ENCODE peak calls at places on chromosomes 12 and 14, in six cellular contexts. S, T, Z, V, B and E are unnamed samples.

GRCh38 chr14:104393199-104393897 is 186.2 kb upstream of the C14orf180 start:
- DNase-seq in S (no peak), T (no peak), Z (no peak), V (peak), B (no peak), E (no peak)

GRCh38 chr14:98186140-98186539 is 1085.9 kb downstream of the BCL11B start:
- DNase-seq in S (no peak), T (no peak), Z (no peak), V (no peak), B (no peak), E (no peak)

GRCh38 chr12:121799175-121799841 is 4.5 kb upstream of the SETD1B start:
- DNase-seq in S (no peak), T (no peak), Z (peak), V (peak), B (peak), E (peak)

GRCh38 chr14:103123128-103123633 is at the start of gene TNFAIP2:
- DNase-seq in S (no peak), T (no peak), Z (peak), V (no peak), B (no peak), E (no peak)

GRCh38 chr14:101563654-101564443 is 2.6 kb downstream of the DIO3 start:
- DNase-seq in S (no peak), T (no peak), Z (no peak), V (no peak), B (no peak), E (no peak)

GRCh38 chr12:60172266-60172665 is 576.4 kb downstream of the SLC16A7 start:
- DNase-seq in S (no peak), T (no peak), Z (no peak), V (no peak), B (no peak), E (no peak)

GRCh38 chr14:22263961-22264360 is 325.1 kb downstream of the DAD1 start:
- DNase-seq in S (no peak), T (no peak), Z (no peak), V (no peak), B (no peak), E (no peak)

GRCh38 chr14:71647086-71647784 is 285.0 kb upstream of the RGS6 start:
- DNase-seq in S (no peak), T (no peak), Z (peak), V (no peak), B (no peak), E (peak)

GRCh38 chr12:31029916-31030562 is 43.6 kb upstream of the DDX11 start:
- DNase-seq in S (no peak), T (no peak), Z (no peak), V (no peak), B (no peak), E (no peak)

GRCh38 chr14:35196571-35196970 is 74.2 kb downstream of the PRORP start:
- DNase-seq in S (no peak), T (no peak), Z (no peak), V (no peak), B (no peak), E (no peak)

GRCh38 chr12:57347284-57347683 is 83.6 kb downstream of the R3HDM2 start:
- DNase-seq in S (no peak), T (no peak), Z (no peak), V (no peak), B (no peak), E (no peak)

GRCh38 chr12:122276242-122276641 is 9.9 kb upstream of the VPS33A start:
- DNase-seq in S (no peak), T (no peak), Z (no peak), V (no peak), B (no peak), E (no peak)

GRCh38 chr12:3604750-3605638 is 114.0 kb downstream of the PRMT8 start:
- DNase-seq in S (no peak), T (peak), Z (peak), V (no peak), B (peak), E (no peak)

GRCh38 chr12:54172102-54172630 is 16.6 kb downstream of the SMUG1 start:
- DNase-seq in S (no peak), T (no peak), Z (no peak), V (no peak), B (no peak), E (no peak)

GRCh38 chr14:96567289-96567899 is 65.2 kb downstream of the PAPOLA start:
- DNase-seq in S (no peak), T (peak), Z (peak), V (no peak), B (peak), E (no peak)

GRCh38 chr12:53324113-53324778 is 2.8 kb upstream of the AAAS start:
- DNase-seq in S (no peak), T (no peak), Z (peak), V (peak), B (peak), E (no peak)

GRCh38 chr14:95362180-95362494 is 42.4 kb upstream of the CLMN start:
- DNase-seq in S (no peak), T (no peak), Z (no peak), V (no peak), B (no peak), E (no peak)

GRCh38 chr12:11782914-11783420 is 133.5 kb downstream of the ETV6 start:
- DNase-seq in S (no peak), T (no peak), Z (no peak), V (no peak), B (no peak), E (no peak)

GRCh38 chr14:71212093-71212492 is 304.8 kb downstream of the PCNX1 start:
- DNase-seq in S (no peak), T (no peak), Z (no peak), V (no peak), B (no peak), E (no peak)

GRCh38 chr12:132054983-132055382 is 89.1 kb downstream of the DDX51 start:
- DNase-seq in S (no peak), T (no peak), Z (no peak), V (no peak), B (no peak), E (no peak)

GRCh38 chr14:61308198-61308597 is 13.2 kb upstream of the PRKCH start:
- DNase-seq in S (no peak), T (no peak), Z (no peak), V (no peak), B (peak), E (no peak)

GRCh38 chr14:22599349-22599748 is 1.2 kb downstream of the ABHD4 start:
- DNase-seq in S (no peak), T (no peak), Z (no peak), V (no peak), B (no peak), E (no peak)

GRCh38 chr14:104693482-104694431 is 4.3 kb downstream of the INF2 start:
- DNase-seq in S (no peak), T (no peak), Z (no peak), V (no peak), B (no peak), E (no peak)

GRCh38 chr12:11689591-11690158 is 40.2 kb downstream of the ETV6 start:
- DNase-seq in S (no peak), T (no peak), Z (no peak), V (no peak), B (no peak), E (no peak)

GRCh38 chr14:32560213-32560857 is 231.2 kb downstream of the AKAP6 start:
- DNase-seq in S (peak), T (peak), Z (peak), V (no peak), B (peak), E (peak)